ENCODE peak calls at places on chromosomes 5 and 9, in six cellular contexts. N, U, D, Q, G and P are unnamed samples.

GRCh38 chr9:16571127-16571848 is 299.2 kb downstream of the BNC2 start:
- DNase-seq in G (no peak), U (peak), N (no peak), Q (no peak), D (no peak), P (no peak)

GRCh38 chr9:134214395-134214765 is 50.0 kb upstream of the RNU6ATAC start:
- DNase-seq in D (no peak), G (no peak), Q (no peak), U (no peak), N (no peak), P (no peak)

GRCh38 chr9:93679536-93680444 is 103.4 kb downstream of the PHF2 start:
- DNase-seq in N (no peak), U (no peak), D (no peak), G (no peak), Q (no peak), P (no peak)

GRCh38 chr5:61599370-61600140 is 267.5 kb downstream of the ZSWIM6 start:
- DNase-seq in D (no peak), U (no peak), N (no peak), G (no peak), Q (no peak), P (peak)

GRCh38 chr5:133392448-133392847 is 219.9 kb downstream of the FSTL4 start:
- DNase-seq in Q (no peak), U (no peak), D (no peak), G (no peak), N (no peak), P (no peak)

GRCh38 chr5:541148-541887 is 17.1 kb upstream of the SLC9A3 start:
- DNase-seq in N (no peak), G (no peak), U (no peak), Q (no peak), D (no peak), P (no peak)

GRCh38 chr9:33506626-33507370 is 17.3 kb upstream of the ANKRD18B start:
- DNase-seq in Q (no peak), N (peak), G (no peak), D (no peak), U (no peak), P (peak)

GRCh38 chr9:73065439-73065838 is 86.2 kb upstream of the ANXA1 start:
- DNase-seq in U (no peak), G (no peak), Q (no peak), D (no peak), N (no peak), P (no peak)

GRCh38 chr5:134554319-134555222 is 29.1 kb downstream of the JADE2 start:
- DNase-seq in D (peak), G (no peak), N (no peak), U (no peak), Q (peak), P (no peak)

GRCh38 chr5:5404376-5404775 is 18.1 kb upstream of the ICE1 start:
- DNase-seq in G (no peak), U (no peak), N (no peak), D (no peak), Q (no peak), P (no peak)

GRCh38 chr9:37414503-37414943 is 8.0 kb upstream of the GRHPR start:
- DNase-seq in N (no peak), D (no peak), U (no peak), G (no peak), Q (no peak), P (no peak)

GRCh38 chr5:123755587-123756324 is 243.8 kb downstream of the CSNK1G3 start:
- DNase-seq in D (no peak), N (no peak), G (no peak), U (no peak), Q (no peak), P (no peak)

GRCh38 chr5:15021286-15022046 is 149.9 kb upstream of the ANKH start:
- DNase-seq in N (no peak), G (no peak), D (no peak), U (no peak), Q (no peak), P (peak)

GRCh38 chr9:72579190-72579589 is 57.8 kb downstream of the TMC1 start:
- DNase-seq in U (no peak), Q (no peak), D (no peak), G (no peak), N (peak), P (peak)